ENCODE peak calls at places on chromosomes 2 and 18, in eight cellular contexts. E, I, T, U, J, D, P and K are unnamed samples. For H3K4me1, the result is how much of the 10 kb centered on the place peaks cover.

GRCh38 chr2:84958135-84959044 is 12.6 kb upstream of the KCMF1 start:
- DNase-seq in E (peak), I (peak), T (peak), U (peak), J (no peak), D (peak), P (peak), K (no peak)

GRCh38 chr2:216298719-216299118 is 73.6 kb downstream of the MARCHF4 start:
- DNase-seq in E (no peak), I (no peak), T (no peak), U (no peak), J (no peak), D (no peak), P (peak), K (no peak)

GRCh38 chr2:241413929-241414580 is 58.0 kb downstream of the FARP2 start:
- DNase-seq in E (no peak), I (no peak), T (no peak), U (no peak), J (no peak), D (no peak), P (peak), K (no peak)

GRCh38 chr2:28326873-28327495 is 65.7 kb upstream of the FOSL2 start:
- DNase-seq in E (no peak), I (no peak), T (peak), U (peak), J (no peak), D (no peak), P (peak), K (no peak)

GRCh38 chr2:109242654-109243331 is 113.8 kb downstream of the SH3RF3 start:
- DNase-seq in E (peak), I (no peak), T (no peak), U (peak), J (no peak), D (no peak), P (peak), K (no peak)

GRCh38 chr2:119823734-119824334 is 64.1 kb downstream of the PTPN4 start:
- DNase-seq in E (peak), I (no peak), T (no peak), U (no peak), J (peak), D (no peak), P (peak), K (no peak)

GRCh38 chr18:56067216-56067611 is 479.2 kb upstream of the TCF4 start:
- DNase-seq in E (no peak), I (no peak), T (no peak), U (no peak), J (no peak), D (no peak), P (peak), K (no peak)

GRCh38 chr2:121098556-121098955 is 186.4 kb downstream of the TFCP2L1 start:
- DNase-seq in E (no peak), I (no peak), T (no peak), U (peak), J (no peak), D (no peak), P (no peak), K (no peak)

GRCh38 chr2:9753665-9754531 is 89.4 kb upstream of the TAF1B start:
- DNase-seq in E (no peak), I (peak), T (peak), U (no peak), J (no peak), D (no peak), P (no peak), K (no peak)

GRCh38 chr2:201126308-201127127 is 10.6 kb downstream of the CFLAR start:
- DNase-seq in E (no peak), I (no peak), T (no peak), U (no peak), J (peak), D (no peak), P (peak), K (no peak)

GRCh38 chr2:128252501-128252900 is 66.2 kb downstream of the HS6ST1 start:
- DNase-seq in E (no peak), I (peak), T (no peak), U (no peak), J (no peak), D (no peak), P (no peak), K (no peak)

GRCh38 chr2:217286833-217287232 is 427.0 kb upstream of the TNP1 start:
- DNase-seq in E (no peak), I (no peak), T (no peak), U (no peak), J (no peak), D (no peak), P (peak), K (no peak)

GRCh38 chr2:28398101-28398834 is 5.6 kb downstream of the FOSL2 start:
- DNase-seq in E (no peak), I (peak), T (peak), U (peak), J (no peak), D (no peak), P (peak), K (no peak)

GRCh38 chr2:235511187-235511661 is 17.4 kb downstream of the AGAP1 start:
- DNase-seq in E (peak), I (no peak), T (no peak), U (no peak), J (no peak), D (peak), P (peak), K (no peak)

GRCh38 chr2:240934701-240935100 is 28.6 kb downstream of the CROCC2 start:
- DNase-seq in E (no peak), I (peak), T (peak), U (peak), J (no peak), D (no peak), P (no peak), K (no peak)

GRCh38 chr18:67977067-67977616 is 460.6 kb upstream of the DSEL start:
- DNase-seq in E (no peak), I (no peak), T (no peak), U (no peak), J (no peak), D (no peak), P (no peak), K (no peak)

GRCh38 chr2:58906151-58906645 is 665.1 kb upstream of the FANCL start:
- DNase-seq in E (no peak), I (no peak), T (no peak), U (no peak), J (no peak), D (no peak), P (no peak), K (no peak)

GRCh38 chr2:196160101-196160500 is 11.3 kb downstream of the STK17B start:
- DNase-seq in E (peak), I (no peak), T (no peak), U (no peak), J (peak), D (peak), P (peak), K (no peak)

GRCh38 chr2:96145028-96145939 is at the start of gene DUSP2:
- DNase-seq in E (peak), I (peak), T (peak), U (peak), J (no peak), D (peak), P (peak), K (peak)

GRCh38 chr18:71116535-71116934 is 827.7 kb downstream of the SOCS6 start:
- DNase-seq in E (no peak), I (no peak), T (no peak), U (no peak), J (no peak), D (no peak), P (no peak), K (no peak)

GRCh38 chr2:20103514-20103913 is 52.1 kb upstream of the LAPTM4A start:
- DNase-seq in E (no peak), I (no peak), T (no peak), U (no peak), J (no peak), D (no peak), P (peak), K (no peak)

GRCh38 chr2:20107776-20108175 is 56.3 kb upstream of the LAPTM4A start:
- DNase-seq in E (no peak), I (no peak), T (no peak), U (no peak), J (peak), D (no peak), P (peak), K (no peak)

GRCh38 chr2:20108655-20109396 is 57.4 kb upstream of the LAPTM4A start:
- DNase-seq in E (no peak), I (no peak), T (no peak), U (no peak), J (no peak), D (no peak), P (peak), K (peak)

GRCh38 chr2:20104900-20105545 is 53.6 kb upstream of the LAPTM4A start:
- DNase-seq in E (no peak), I (peak), T (no peak), U (no peak), J (no peak), D (no peak), P (no peak), K (no peak)

GRCh38 chr2:20106746-20107145 is 55.3 kb upstream of the LAPTM4A start:
- DNase-seq in E (peak), I (no peak), T (no peak), U (no peak), J (no peak), D (no peak), P (no peak), K (peak)
- TF ChIP-seq CTCF in E (peak), I (peak), T (no peak), U (no peak), J (no peak), D (peak), P (peak), K (peak)

DNA sequence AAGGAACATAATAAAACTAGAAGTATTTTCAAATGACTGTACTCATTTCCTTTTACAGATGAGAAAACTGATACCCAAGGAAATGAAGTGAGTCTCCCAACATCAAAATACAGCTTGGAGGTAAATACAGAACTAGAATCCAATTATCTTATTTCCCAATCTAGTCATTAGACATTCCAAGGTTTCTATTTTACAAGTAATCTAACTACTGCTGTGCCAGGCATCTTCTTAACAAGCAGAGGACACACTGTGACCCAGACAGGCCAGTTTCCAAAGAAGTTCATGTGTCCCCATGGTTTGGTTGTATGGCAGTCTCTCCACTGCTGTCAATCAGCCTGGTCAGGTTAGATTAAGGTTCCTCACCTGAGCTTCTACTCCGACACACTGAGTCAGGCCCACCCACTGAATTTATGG is 143.5 kb downstream of the THADA start:
- DNase-seq in E (no peak), I (no peak), T (no peak), U (no peak), J (no peak), D (no peak), P (no peak), K (no peak)
- H3K4me1 ChIP-seq in E (under half), I (under half), T (under half), U (under half), J (under half), D (under half), P (under half), K (under half)

GRCh38 chr2:178480227-178481181 is at the start of gene PLEKHA3:
- DNase-seq in E (peak), I (peak), T (peak), U (peak), J (peak), D (peak), P (peak), K (peak)
- TF ChIP-seq POLR2A in E (peak), I (no peak), T (peak), U (peak), J (peak), D (no peak), P (peak), K (peak)

GRCh38 chr18:36255072-36255708 is 42.3 kb upstream of the FHOD3 start:
- DNase-seq in E (no peak), I (no peak), T (no peak), U (no peak), J (no peak), D (no peak), P (no peak), K (no peak)
- TF ChIP-seq CTCF in E (no peak), I (no peak), T (no peak), U (no peak), J (no peak), D (no peak), P (no peak), K (no peak)

GRCh38 chr2:218877891-218878290 is 2.8 kb upstream of the WNT10A start:
- DNase-seq in E (no peak), I (no peak), T (no peak), U (no peak), J (no peak), D (no peak), P (no peak), K (no peak)
- H3K4me1 ChIP-seq in E (under half), I (under half), T (under half), U (under half), J (under half), D (under half), P (under half), K (under half)

GRCh38 chr2:52884971-52885370 is 882.6 kb upstream of the CHAC2 start:
- DNase-seq in E (no peak), I (no peak), T (no peak), U (no peak), J (no peak), D (no peak), P (no peak), K (no peak)
- TF ChIP-seq POLR2A in E (no peak), I (no peak), T (no peak), U (no peak), J (no peak), D (no peak), P (no peak), K (no peak)

DNA sequence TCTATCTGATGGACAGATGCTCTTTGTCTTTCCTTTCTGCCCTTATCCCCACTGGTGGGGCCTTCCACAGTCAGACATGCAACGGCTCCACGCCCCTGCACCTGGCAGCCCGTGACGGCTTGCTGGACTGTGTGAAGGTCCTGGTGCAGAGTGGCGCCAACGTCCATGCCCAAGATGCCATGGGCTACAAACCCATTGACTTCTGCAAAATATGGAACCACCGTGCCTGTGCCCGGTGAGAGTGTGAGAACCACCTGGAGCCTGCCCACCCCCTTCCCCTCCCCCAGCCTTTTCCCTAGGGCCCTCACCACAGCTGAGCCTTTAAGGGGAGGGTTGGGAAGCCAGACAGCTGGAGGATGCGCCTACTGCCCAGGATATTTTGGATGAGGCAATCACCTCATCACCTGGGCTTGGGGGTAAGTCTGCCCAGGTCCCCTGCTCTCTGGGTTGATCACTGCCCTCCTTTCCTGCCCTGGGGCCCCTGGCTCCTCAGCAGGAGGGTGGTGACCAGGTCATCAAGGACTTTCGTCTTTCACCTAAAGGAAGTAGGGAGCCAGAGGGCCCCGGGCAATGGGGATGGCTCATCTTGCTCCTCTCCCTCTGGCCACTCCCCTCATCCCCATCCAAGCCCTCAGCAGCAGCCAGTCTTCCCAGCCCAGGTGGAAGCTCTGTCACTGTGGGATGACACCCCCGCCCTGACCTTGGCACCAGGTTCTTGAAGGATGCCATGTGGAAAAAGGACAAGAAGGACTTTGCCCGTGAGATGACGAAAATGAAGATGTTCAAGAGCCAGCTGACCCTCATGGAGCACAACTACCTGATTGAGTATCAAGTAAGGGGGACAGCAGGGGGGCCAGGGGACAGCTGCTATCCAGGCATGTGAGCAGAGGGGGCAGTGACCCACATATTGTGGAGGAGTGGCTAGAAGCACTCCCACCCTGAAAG is 3.7 kb downstream of the ANKRD53 start:
- DNase-seq in E (no peak), I (peak), T (no peak), U (peak), J (no peak), D (no peak), P (no peak), K (no peak)
- TF ChIP-seq CTCF in E (no peak), I (no peak), T (no peak), U (no peak), J (no peak), D (no peak), P (no peak), K (no peak)

DNA sequence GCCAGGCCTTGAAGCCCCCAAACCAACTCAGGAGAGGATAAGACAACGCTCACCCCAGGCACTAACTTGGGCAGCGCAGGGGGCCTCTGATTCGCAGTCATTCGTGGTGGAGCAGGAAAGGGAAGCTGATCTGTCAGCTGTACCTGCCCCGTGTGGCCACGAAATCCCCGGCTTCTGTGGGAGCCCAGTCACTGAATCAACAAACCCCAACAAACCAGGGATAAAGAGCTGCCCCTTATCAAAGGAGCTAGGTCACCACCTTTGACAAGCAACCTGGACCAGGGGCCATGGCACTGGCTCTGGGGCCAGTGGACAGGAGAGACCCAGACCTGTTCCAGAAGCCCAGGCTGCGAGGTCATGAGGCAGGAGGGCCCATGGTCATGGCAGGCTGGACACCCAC is 14.5 kb downstream of the SDC1 start:
- DNase-seq in E (no peak), I (peak), T (no peak), U (no peak), J (no peak), D (no peak), P (no peak), K (peak)
- H3K4me1 ChIP-seq in E (under half), I (under half), T (under half), U (under half), J (under half), D (under half), P (under half), K (under half)

DNA sequence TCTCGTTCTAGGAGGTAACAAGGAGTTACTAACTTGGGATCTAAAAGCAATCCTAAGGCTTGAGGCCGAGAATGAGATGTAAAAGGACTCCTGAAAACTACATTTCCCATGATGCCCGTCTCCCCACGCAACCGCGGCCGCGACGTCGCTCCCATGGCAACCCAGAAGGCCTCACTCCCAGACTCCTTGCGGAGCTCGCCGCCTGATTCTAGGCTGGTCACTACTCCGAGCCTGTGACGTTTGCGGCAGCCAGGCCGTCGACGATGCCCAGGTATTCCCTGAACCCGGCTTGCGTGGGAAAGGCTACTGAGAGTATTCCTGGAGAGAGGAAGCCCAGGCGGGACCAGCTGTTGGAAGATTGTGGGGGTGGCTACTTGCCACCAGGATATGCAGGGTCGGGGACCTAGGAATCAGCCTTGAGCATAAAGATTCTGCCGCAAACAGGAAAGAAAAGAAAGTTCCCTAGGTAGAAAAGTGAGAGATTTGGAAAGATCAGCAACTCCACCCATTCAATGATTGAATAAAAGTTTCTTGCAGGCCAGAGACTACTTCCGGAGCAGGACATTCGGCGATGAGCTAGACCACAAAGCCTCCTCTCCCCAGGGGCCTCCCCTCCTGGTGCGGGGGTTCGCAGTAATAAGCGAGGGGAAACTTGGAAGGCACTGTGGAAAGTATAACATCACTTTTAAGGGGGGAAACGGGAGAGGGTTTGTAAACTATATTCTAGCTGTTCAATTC is at the start of gene DYNC2LI1:
- DNase-seq in E (peak), I (peak), T (peak), U (peak), J (peak), D (peak), P (peak), K (peak)
- TF ChIP-seq POLR2A in E (peak), I (peak), T (peak), U (no peak), J (peak), D (peak), P (no peak), K (no peak)

DNA sequence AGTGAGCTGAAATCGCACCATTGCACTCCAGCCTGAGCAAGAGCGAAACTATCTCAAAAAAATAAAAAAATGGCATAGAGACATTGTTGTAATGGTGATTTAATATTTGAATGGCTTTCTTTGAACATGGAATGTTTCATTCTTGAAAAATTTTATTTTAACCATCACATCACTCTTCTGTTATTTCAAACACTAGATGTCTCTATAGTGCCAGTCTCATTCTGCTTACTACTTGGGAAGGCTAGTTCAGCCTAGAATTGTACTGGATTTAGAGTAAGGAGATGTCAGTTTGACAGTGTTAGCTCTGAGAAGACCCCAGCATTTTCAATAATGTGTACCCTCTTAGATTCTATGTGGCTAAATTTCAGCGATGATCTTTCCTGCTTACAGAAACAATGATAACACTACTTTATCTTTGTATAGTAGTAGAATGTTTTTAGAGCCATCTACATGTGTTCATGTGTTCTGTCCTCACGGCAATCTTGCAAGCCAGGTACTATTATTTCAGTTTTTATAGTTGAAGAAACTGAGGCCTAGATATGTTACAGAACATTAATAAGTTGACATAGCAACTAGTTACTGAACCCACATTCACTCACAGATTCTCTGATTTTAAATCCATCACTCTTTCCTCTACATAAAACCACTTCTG is 142.9 kb upstream of the ZSWIM2 start:
- DNase-seq in E (no peak), I (no peak), T (no peak), U (no peak), J (no peak), D (no peak), P (no peak), K (no peak)
- TF ChIP-seq CTCF in E (no peak), I (no peak), T (no peak), U (no peak), J (no peak), D (no peak), P (no peak), K (peak)